ENCODE peak calls at places on chromosomes 12 and 14, in five cellular contexts. One of them, this sample, is unnamed.

GRCh38 chr14:100546051-100546443 is 41.2 kb downstream of the BEGAIN start:
- DNase-seq in HS-5: no peak
- DNase-seq in hippocampal formation: no peak
- DNase-seq in NCI-H2029 treated with DMSO at 0.1 percent for 48 hours: no peak
- DNase-seq in Calu3: no peak
- DNase-seq in this sample: no peak

GRCh38 chr14:77186911-77187648 is 5.5 kb downstream of the TMEM63C start:
- DNase-seq in HS-5: no peak
- DNase-seq in hippocampal formation: no peak
- DNase-seq in NCI-H2029 treated with DMSO at 0.1 percent for 48 hours: peak
- DNase-seq in Calu3: peak
- DNase-seq in this sample: no peak

GRCh38 chr14:75946785-75947184 is 35.0 kb downstream of the TGFB3 start:
- DNase-seq in HS-5: no peak
- DNase-seq in hippocampal formation: no peak
- DNase-seq in NCI-H2029 treated with DMSO at 0.1 percent for 48 hours: no peak
- DNase-seq in Calu3: no peak
- DNase-seq in this sample: no peak

GRCh38 chr14:101330416-101331140 is 230.7 kb upstream of the DIO3 start:
- DNase-seq in HS-5: no peak
- DNase-seq in hippocampal formation: no peak
- DNase-seq in NCI-H2029 treated with DMSO at 0.1 percent for 48 hours: no peak
- DNase-seq in Calu3: no peak
- DNase-seq in this sample: no peak

GRCh38 chr12:56448860-56449621 is at the start of gene TIMELESS:
- DNase-seq in HS-5: peak
- DNase-seq in hippocampal formation: peak
- DNase-seq in NCI-H2029 treated with DMSO at 0.1 percent for 48 hours: peak
- DNase-seq in Calu3: peak
- DNase-seq in this sample: peak

GRCh38 chr12:6567824-6568617 is at the start of gene NOP2:
- DNase-seq in HS-5: no peak
- DNase-seq in hippocampal formation: peak
- DNase-seq in NCI-H2029 treated with DMSO at 0.1 percent for 48 hours: peak
- DNase-seq in Calu3: peak
- DNase-seq in this sample: peak

GRCh38 chr14:44396226-44396625 is 110.9 kb downstream of the FSCB start:
- DNase-seq in HS-5: no peak
- DNase-seq in hippocampal formation: no peak
- DNase-seq in NCI-H2029 treated with DMSO at 0.1 percent for 48 hours: peak
- DNase-seq in Calu3: no peak
- DNase-seq in this sample: no peak

GRCh38 chr12:109718390-109718789 is 4.8 kb downstream of the FAM222A start:
- DNase-seq in HS-5: no peak
- DNase-seq in hippocampal formation: peak
- DNase-seq in NCI-H2029 treated with DMSO at 0.1 percent for 48 hours: no peak
- DNase-seq in Calu3: no peak
- DNase-seq in this sample: no peak

GRCh38 chr12:117309276-117309885 is 52.0 kb downstream of the NOS1 start:
- DNase-seq in HS-5: no peak
- DNase-seq in hippocampal formation: no peak
- DNase-seq in NCI-H2029 treated with DMSO at 0.1 percent for 48 hours: no peak
- DNase-seq in Calu3: no peak
- DNase-seq in this sample: no peak

GRCh38 chr12:27772328-27773049 is 7.5 kb upstream of the KLHL42 start:
- DNase-seq in HS-5: no peak
- DNase-seq in hippocampal formation: no peak
- DNase-seq in NCI-H2029 treated with DMSO at 0.1 percent for 48 hours: no peak
- DNase-seq in Calu3: no peak
- DNase-seq in this sample: no peak

GRCh38 chr14:74720526-74720925 is 7.6 kb downstream of the FCF1 start:
- DNase-seq in HS-5: no peak
- DNase-seq in hippocampal formation: no peak
- DNase-seq in NCI-H2029 treated with DMSO at 0.1 percent for 48 hours: no peak
- DNase-seq in Calu3: no peak
- DNase-seq in this sample: no peak

GRCh38 chr14:85530626-85531025 is 682 bp downstream of the FLRT2 start:
- DNase-seq in HS-5: no peak
- DNase-seq in hippocampal formation: no peak
- DNase-seq in NCI-H2029 treated with DMSO at 0.1 percent for 48 hours: no peak
- DNase-seq in Calu3: no peak
- DNase-seq in this sample: no peak

GRCh38 chr12:114399664-114400211 is 6.2 kb downstream of the TBX5 start:
- DNase-seq in HS-5: no peak
- DNase-seq in hippocampal formation: no peak
- DNase-seq in NCI-H2029 treated with DMSO at 0.1 percent for 48 hours: no peak
- DNase-seq in Calu3: no peak
- DNase-seq in this sample: no peak